ENCODE peak calls at places on chromosomes 7 and 10, in ten cellular contexts. B is prostate gland, S is WTC11, N is PC-3, Q is GM13976, D is neural crest cell, U is thoracic aorta, T is fibroblast of the aortic adventitia, I is lower lobe of right lung, A is astrocyte. M is an unnamed sample.

GRCh38 chr10:20303453-20304152 is 487.4 kb downstream of the PLXDC2 start:
- DNase-seq in B (no peak), S (no peak), N (no peak), Q (no peak), D (no peak), U (no peak), T (no peak), I (no peak), A (no peak), M (no peak)

GRCh38 chr7:4905171-4905570 is 21.7 kb upstream of the RADIL start:
- DNase-seq in B (no peak), S (no peak), N (no peak), Q (no peak), D (no peak), U (no peak), T (no peak), I (no peak), A (no peak), M (no peak)

GRCh38 chr10:3525832-3526449 is 259.1 kb downstream of the KLF6 start:
- DNase-seq in B (no peak), S (no peak), N (peak; percentile 83), Q (no peak), D (no peak), U (peak; percentile 70), T (peak; percentile 97), I (no peak), A (peak; percentile 99), M (peak; percentile 85)

GRCh38 chr10:61869772-61870520 is 31.6 kb upstream of the ARID5B start:
- DNase-seq in B (no peak), S (no peak), N (peak; percentile 73), Q (no peak), D (no peak), U (no peak), T (peak; percentile 76), I (no peak), A (peak; percentile 86), M (no peak)

GRCh38 chr7:115782716-115783460 is 247.7 kb downstream of the TFEC start:
- DNase-seq in B (no peak), S (no peak), N (no peak), Q (no peak), D (no peak), U (no peak), T (peak; percentile 40), I (no peak), A (no peak), M (no peak)

GRCh38 chr7:103521917-103522316 is 75.9 kb upstream of the SLC26A5 start:
- DNase-seq in B (no peak), S (peak; percentile 20), N (no peak), Q (no peak), D (no peak), U (no peak), T (no peak), I (no peak), A (no peak), M (no peak)

GRCh38 chr7:149885191-149886017 is 11.6 kb downstream of the ATP6V0E2 start:
- DNase-seq in B (peak; percentile 3), S (peak; percentile 46), N (no peak), Q (no peak), D (no peak), U (no peak), T (no peak), I (no peak), A (no peak), M (no peak)

GRCh38 chr10:74916283-74916682 is 89.9 kb downstream of the KAT6B start:
- DNase-seq in B (no peak), S (no peak), N (peak; percentile 96), Q (no peak), D (no peak), U (no peak), T (no peak), I (no peak), A (no peak), M (no peak)

GRCh38 chr10:100008142-100008522 is 1.6 kb downstream of the DNMBP start:
- DNase-seq in B (no peak), S (no peak), N (peak; percentile 66), Q (no peak), D (no peak), U (no peak), T (peak; percentile 96), I (no peak), A (peak; percentile 72), M (no peak)

GRCh38 chr10:86957471-86958108 is at the start of gene MMRN2:
- DNase-seq in B (no peak), S (no peak), N (no peak), Q (no peak), D (no peak), U (no peak), T (no peak), I (no peak), A (no peak), M (no peak)

DNA sequence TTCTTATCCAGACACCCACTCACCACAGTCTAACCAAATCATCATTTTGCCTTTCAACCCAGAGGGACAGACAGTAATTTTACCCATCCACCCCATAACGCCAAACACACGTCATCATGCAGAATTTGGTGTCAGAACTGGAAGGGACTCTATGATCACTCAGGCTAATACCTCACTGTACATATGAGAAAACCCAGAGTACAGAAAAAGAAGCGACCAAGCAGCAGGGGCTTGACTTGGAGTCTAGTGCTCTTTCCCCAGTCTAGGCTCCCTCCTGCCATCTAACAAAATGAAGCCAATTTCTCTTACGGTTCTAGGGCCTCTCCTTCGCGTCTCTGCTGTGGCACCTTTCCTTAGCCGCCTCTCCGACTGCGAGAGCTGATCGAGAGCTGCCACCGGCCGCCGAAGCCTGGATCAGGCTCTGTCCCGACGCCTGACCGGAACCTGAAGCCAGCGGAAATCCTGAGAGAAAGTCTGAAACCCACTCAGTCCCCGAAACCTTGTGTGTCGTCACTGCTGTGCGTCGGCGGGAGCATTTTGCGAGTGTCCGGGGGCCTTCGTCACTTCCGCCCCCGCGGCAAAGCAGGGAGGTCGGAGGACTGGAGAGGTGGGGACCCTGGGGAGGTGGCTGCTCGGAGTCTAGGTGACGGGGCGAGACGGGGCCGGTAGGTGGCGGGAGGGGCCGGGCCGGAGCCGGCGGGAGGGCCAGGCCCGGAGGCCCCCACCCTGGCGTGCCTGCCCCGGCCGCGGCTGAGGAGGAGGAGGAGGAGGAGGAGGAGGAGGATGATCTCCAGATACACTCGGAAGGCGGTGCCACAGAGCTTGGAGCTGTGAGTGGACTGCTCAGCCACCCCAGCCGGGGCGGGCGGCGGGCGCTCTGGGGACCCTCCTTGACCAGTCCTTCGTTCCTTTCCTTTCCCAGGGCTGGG is at the start of the genes ECD and FAM149B1:
- DNase-seq in B (peak; percentile 91), S (peak; percentile 91), N (peak; percentile 100), Q (peak; percentile 94), D (peak; percentile 86), U (peak; percentile 86), T (peak; percentile 93), I (peak; percentile 96), A (peak; percentile 91), M (peak; percentile 96)
- TF ChIP-seq CTCF in B (peak; percentile 59), S (no peak), N (peak; percentile 49), Q (peak; percentile 19), D (peak; percentile 37), U (peak; percentile 13), T (no peak), I (peak; percentile 11), A (no peak), M (peak; percentile 13)

DNA sequence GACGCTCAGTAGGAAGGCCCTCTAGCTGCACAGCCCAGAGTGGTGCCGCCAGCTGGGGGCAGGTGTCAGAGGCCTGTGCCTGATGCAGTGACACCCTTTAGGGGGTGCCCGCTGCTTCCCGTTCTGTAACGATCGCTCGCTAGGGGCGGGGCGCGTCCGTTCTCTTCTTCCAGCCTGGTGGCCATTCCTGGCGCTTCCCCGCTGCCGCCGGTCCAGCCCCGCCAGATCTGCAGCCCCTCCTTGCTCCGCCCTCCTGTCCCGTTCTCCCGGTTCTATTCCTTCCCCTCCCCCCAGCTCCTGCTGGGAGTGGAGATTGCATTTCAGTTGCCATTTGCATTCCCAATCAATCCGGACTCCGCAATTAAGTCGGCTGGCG is 39.2 kb downstream of the AGAP3 start:
- DNase-seq in B (peak; percentile 65), S (peak; percentile 83), N (no peak), Q (no peak), D (peak; percentile 51), U (no peak), T (no peak), I (peak; percentile 51), A (no peak), M (no peak)
- TF ChIP-seq CTCF in B (peak; percentile 38), S (no peak), N (no peak), Q (no peak), D (peak; percentile 39), U (peak; percentile 21), T (no peak), I (no peak), A (no peak), M (no peak)

GRCh38 chr10:121326905-121327304 is 271.3 kb downstream of the FGFR2 start:
- DNase-seq in B (no peak), S (no peak), N (no peak), Q (no peak), D (no peak), U (no peak), T (no peak), I (no peak), A (no peak), M (no peak)
- TF ChIP-seq CTCF in B (no peak), S (no peak), N (no peak), Q (no peak), D (no peak), U (no peak), T (no peak), I (no peak), A (no peak), M (no peak)

GRCh38 chr10:124532788-124533187 is 71.2 kb downstream of the LHPP start:
- DNase-seq in B (no peak), S (no peak), N (no peak), Q (no peak), D (no peak), U (no peak), T (no peak), I (no peak), A (no peak), M (no peak)

GRCh38 chr10:124533266-124533665 is 71.6 kb downstream of the LHPP start:
- DNase-seq in B (no peak), S (no peak), N (no peak), Q (no peak), D (no peak), U (no peak), T (no peak), I (no peak), A (no peak), M (no peak)

GRCh38 chr10:124534821-124535601 is 73.4 kb downstream of the LHPP start:
- DNase-seq in B (no peak), S (no peak), N (no peak), Q (no peak), D (no peak), U (no peak), T (no peak), I (no peak), A (no peak), M (no peak)

GRCh38 chr10:124535731-124536495 is 74.3 kb downstream of the LHPP start:
- DNase-seq in B (no peak), S (no peak), N (no peak), Q (no peak), D (no peak), U (no peak), T (peak; percentile 21), I (no peak), A (no peak), M (no peak)

DNA sequence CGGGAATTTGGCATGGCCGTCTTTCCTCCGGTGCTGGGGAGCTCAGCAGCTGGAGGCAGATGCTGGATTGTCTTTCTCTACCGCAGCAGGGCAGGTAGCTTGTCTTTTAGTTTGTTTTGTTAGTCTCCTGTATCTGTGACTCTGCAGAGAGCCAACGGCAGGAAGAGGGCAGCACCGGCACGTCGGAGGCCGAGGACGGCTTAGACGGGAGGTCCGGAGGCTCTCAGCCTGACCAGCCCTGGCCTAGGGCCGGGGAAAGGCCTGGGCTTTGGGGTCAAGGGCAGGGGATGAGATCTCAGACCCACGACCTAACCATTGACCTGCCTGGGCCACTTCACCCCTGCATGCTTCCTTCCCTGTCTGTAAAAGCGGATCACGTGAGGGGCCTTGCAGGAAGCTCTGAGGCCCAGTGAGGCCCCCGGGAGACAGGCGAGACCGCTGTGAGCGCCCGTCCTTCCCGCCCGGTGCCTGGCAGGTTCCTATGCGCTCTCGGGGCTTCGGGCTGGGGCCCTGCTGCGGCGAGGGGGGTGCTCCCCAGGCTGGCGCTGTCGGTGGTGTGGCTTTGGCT is 72.7 kb downstream of the LHPP start:
- DNase-seq in B (no peak), S (peak; percentile 45), N (no peak), Q (peak; percentile 64), D (no peak), U (no peak), T (peak; percentile 30), I (peak; percentile 62), A (no peak), M (no peak)
- TF ChIP-seq CTCF in B (peak; percentile 75), S (no peak), N (no peak), Q (no peak), D (peak; percentile 41), U (no peak), T (peak; percentile 47), I (peak; percentile 27), A (no peak), M (peak; percentile 44)

M was measured in osteocyte.